ENCODE peak calls at places on chromosomes 12 and 14, in five cellular contexts. One of them, this sample, is unnamed.

GRCh38 chr14:36553650-36554260 is 28.7 kb downstream of the NKX2-8 start:
- DNase-seq in Peyer's patch: no peak
- DNase-seq in LoVo: peak; percentile 60
- DNase-seq in activated CD4-positive, alpha-beta T cell treated with anti-CD3 and anti-CD28 coated beads, Interleukin-2, amount 10 ng/mL, durations not matched to agents 7 days and 5 days: peak; percentile 6
- DNase-seq in fibroblast of gingiva: peak; percentile 44
- DNase-seq in this sample: peak; percentile 64

GRCh38 chr12:46402451-46402850 is 29.9 kb upstream of the SLC38A2 start:
- DNase-seq in Peyer's patch: no peak
- DNase-seq in LoVo: no peak
- DNase-seq in activated CD4-positive, alpha-beta T cell treated with anti-CD3 and anti-CD28 coated beads, Interleukin-2, amount 10 ng/mL, durations not matched to agents 7 days and 5 days: no peak
- DNase-seq in fibroblast of gingiva: peak; percentile 45
- DNase-seq in this sample: peak; percentile 59

GRCh38 chr14:34593740-34594375 is 36.1 kb downstream of the SNX6 start:
- DNase-seq in Peyer's patch: no peak
- DNase-seq in LoVo: no peak
- DNase-seq in activated CD4-positive, alpha-beta T cell treated with anti-CD3 and anti-CD28 coated beads, Interleukin-2, amount 10 ng/mL, durations not matched to agents 7 days and 5 days: no peak
- DNase-seq in fibroblast of gingiva: peak; percentile 16
- DNase-seq in this sample: peak; percentile 4

GRCh38 chr12:20398720-20399119 is 30.4 kb downstream of the PDE3A start:
- DNase-seq in Peyer's patch: no peak
- DNase-seq in LoVo: no peak
- DNase-seq in activated CD4-positive, alpha-beta T cell treated with anti-CD3 and anti-CD28 coated beads, Interleukin-2, amount 10 ng/mL, durations not matched to agents 7 days and 5 days: no peak
- DNase-seq in fibroblast of gingiva: no peak
- DNase-seq in this sample: no peak

GRCh38 chr14:25698111-25698510 is 648.2 kb upstream of the STXBP6 start:
- DNase-seq in Peyer's patch: no peak
- DNase-seq in LoVo: no peak
- DNase-seq in activated CD4-positive, alpha-beta T cell treated with anti-CD3 and anti-CD28 coated beads, Interleukin-2, amount 10 ng/mL, durations not matched to agents 7 days and 5 days: no peak
- DNase-seq in fibroblast of gingiva: no peak
- DNase-seq in this sample: no peak

GRCh38 chr14:99389171-99389826 is 91.4 kb downstream of the SETD3 start:
- DNase-seq in Peyer's patch: no peak
- DNase-seq in LoVo: peak; percentile 10
- DNase-seq in activated CD4-positive, alpha-beta T cell treated with anti-CD3 and anti-CD28 coated beads, Interleukin-2, amount 10 ng/mL, durations not matched to agents 7 days and 5 days: no peak
- DNase-seq in fibroblast of gingiva: no peak
- DNase-seq in this sample: peak; percentile 37

GRCh38 chr14:69543341-69544249 is 31.1 kb downstream of the CCDC177 start:
- DNase-seq in Peyer's patch: peak; percentile 18
- DNase-seq in LoVo: peak; percentile 59
- DNase-seq in activated CD4-positive, alpha-beta T cell treated with anti-CD3 and anti-CD28 coated beads, Interleukin-2, amount 10 ng/mL, durations not matched to agents 7 days and 5 days: peak; percentile 50
- DNase-seq in fibroblast of gingiva: peak; percentile 55
- DNase-seq in this sample: peak; percentile 98

GRCh38 chr12:40829738-40830144 is 137.5 kb downstream of the CNTN1 start:
- DNase-seq in Peyer's patch: no peak
- DNase-seq in LoVo: no peak
- DNase-seq in activated CD4-positive, alpha-beta T cell treated with anti-CD3 and anti-CD28 coated beads, Interleukin-2, amount 10 ng/mL, durations not matched to agents 7 days and 5 days: no peak
- DNase-seq in fibroblast of gingiva: no peak
- DNase-seq in this sample: no peak

GRCh38 chr12:54352022-54352531 is 12.2 kb downstream of the GPR84 start:
- DNase-seq in Peyer's patch: no peak
- DNase-seq in LoVo: no peak
- DNase-seq in activated CD4-positive, alpha-beta T cell treated with anti-CD3 and anti-CD28 coated beads, Interleukin-2, amount 10 ng/mL, durations not matched to agents 7 days and 5 days: no peak
- DNase-seq in fibroblast of gingiva: no peak
- DNase-seq in this sample: no peak

GRCh38 chr14:66650491-66650911 is 142.6 kb downstream of the GPHN start:
- DNase-seq in Peyer's patch: no peak
- DNase-seq in LoVo: no peak
- DNase-seq in activated CD4-positive, alpha-beta T cell treated with anti-CD3 and anti-CD28 coated beads, Interleukin-2, amount 10 ng/mL, durations not matched to agents 7 days and 5 days: no peak
- DNase-seq in fibroblast of gingiva: no peak
- DNase-seq in this sample: peak; percentile 71